ENCODE peak calls at places on chromosomes 6 and 20, in ten cellular contexts. A is T1000; F is sigmoid colon; N is AG08396; Q is fibroblast of lung; G is cardiac muscle cell; P is fibroblast of mammary gland; E is uterus; U is keratinocyte; L is activated naive CD4-positive, alpha-beta T cell treated with anti-CD3 and anti-CD28 coated beads, Interleukin-2, amount 50 U/mL, for 72 hours. O is an unnamed sample.

GRCh38 chr6:145148392-145149175 is 586.7 kb downstream of the EPM2A start:
- DNase-seq in N (peak), A (peak), F (no peak), Q (peak), E (no peak), G (peak), L (no peak), P (peak), U (peak), O (peak)

GRCh38 chr6:112909781-112910180 is 562.7 kb downstream of the RFPL4B start:
- DNase-seq in P (peak), G (no peak), A (no peak), F (no peak), N (no peak), Q (peak), U (peak), E (no peak), L (no peak), O (peak)

GRCh38 chr6:47335456-47335855 is 25.8 kb upstream of the TNFRSF21 start:
- DNase-seq in G (no peak), Q (no peak), P (no peak), N (no peak), A (no peak), F (no peak), E (no peak), U (no peak), L (no peak), O (no peak)

GRCh38 chr20:8646026-8646425 is 422.9 kb upstream of the PLCB4 start:
- DNase-seq in N (no peak), A (no peak), P (peak), Q (peak), F (no peak), L (no peak), E (no peak), U (peak), G (peak), O (no peak)

GRCh38 chr20:13567663-13568062 is 71.1 kb downstream of the TASP1 start:
- DNase-seq in Q (no peak), E (no peak), A (no peak), L (no peak), F (no peak), G (peak), P (no peak), N (no peak), U (no peak), O (no peak)

GRCh38 chr6:30340589-30341054 is 4.3 kb upstream of the RPP21 start:
- DNase-seq in G (no peak), F (no peak), Q (peak), N (no peak), E (no peak), L (no peak), A (no peak), P (no peak), U (no peak), O (no peak)

GRCh38 chr6:11172501-11173337 is 59.7 kb downstream of the NEDD9 start:
- DNase-seq in F (no peak), L (peak), P (peak), U (no peak), N (peak), Q (peak), G (peak), A (no peak), E (peak), O (peak)

GRCh38 chr20:40683221-40683893 is 5.7 kb downstream of the MAFB start:
- DNase-seq in U (no peak), N (no peak), P (no peak), G (peak), F (no peak), L (no peak), A (no peak), E (no peak), Q (peak), O (no peak)

GRCh38 chr6:153092082-153093013 is 38.7 kb downstream of the RGS17 start:
- DNase-seq in N (peak), Q (peak), G (peak), L (no peak), U (peak), F (no peak), P (peak), A (no peak), E (no peak), O (peak)

GRCh38 chr20:5677389-5677788 is 72.8 kb upstream of the SHLD1 start:
- DNase-seq in L (no peak), P (no peak), G (no peak), F (no peak), E (no peak), N (no peak), A (no peak), Q (no peak), U (no peak), O (no peak)

GRCh38 chr6:12324096-12324495 is 33.9 kb downstream of the EDN1 start:
- DNase-seq in L (no peak), G (peak), U (peak), E (no peak), F (no peak), P (peak), N (no peak), A (peak), Q (peak), O (peak)

O was measured in PC-9.